ENCODE peak calls at places on chromosomes 7 and 10, in nine cellular contexts. L, G, C, Q, K, V, B, T and U are unnamed samples.

GRCh38 chr7:158394936-158395335 is 192.7 kb downstream of the PTPRN2 start:
- DNase-seq in G (no peak), K (no peak), V (no peak), B (no peak), Q (no peak), T (no peak), L (peak), C (no peak), U (peak)

GRCh38 chr7:95718556-95719410 is 53.6 kb upstream of the DYNC1I1 start:
- DNase-seq in T (no peak), G (peak), B (no peak), K (no peak), Q (no peak), C (peak), L (no peak), V (peak), U (no peak)

GRCh38 chr7:37201003-37201875 is 247.4 kb downstream of the ELMO1 start:
- DNase-seq in Q (no peak), G (peak), B (peak), L (peak), C (peak), T (peak), V (peak), K (peak), U (peak)

GRCh38 chr7:142884285-142884637 is 1.3 kb downstream of the TRPV6 start:
- DNase-seq in C (no peak), L (no peak), B (no peak), G (no peak), K (no peak), T (no peak), V (no peak), Q (no peak), U (no peak)

GRCh38 chr7:68078311-68078710 is 1081.7 kb downstream of the TYW1 start:
- DNase-seq in V (no peak), Q (no peak), G (no peak), L (no peak), K (no peak), B (no peak), T (no peak), C (no peak), U (no peak)

GRCh38 chr10:5297466-5297865 is 67.3 kb upstream of the UCN3 start:
- DNase-seq in Q (no peak), K (peak), C (no peak), G (no peak), L (no peak), V (no peak), B (peak), T (no peak), U (no peak)

GRCh38 chr10:95169522-95169921 is 24.5 kb upstream of the ACSM6 start:
- DNase-seq in B (no peak), T (no peak), K (no peak), V (no peak), Q (no peak), C (no peak), G (no peak), L (no peak), U (no peak)

GRCh38 chr10:73649876-73650536 is 5.8 kb downstream of the SYNPO2L start:
- DNase-seq in T (no peak), K (no peak), V (no peak), B (no peak), C (no peak), Q (no peak), G (no peak), L (no peak), U (no peak)

GRCh38 chr7:128398016-128398840 is 11.6 kb downstream of the IMPDH1 start:
- DNase-seq in L (peak), Q (no peak), C (peak), B (no peak), T (no peak), G (peak), K (peak), V (no peak), U (peak)

GRCh38 chr10:118584181-118584954 is 11.1 kb downstream of the PRLHR start:
- DNase-seq in K (no peak), V (no peak), Q (no peak), L (no peak), G (no peak), B (no peak), C (peak), T (no peak), U (peak)

GRCh38 chr10:58903071-58903470 is 273.4 kb upstream of the PHYHIPL start:
- DNase-seq in C (no peak), T (no peak), K (no peak), G (no peak), B (no peak), L (no peak), Q (no peak), V (no peak), U (no peak)

GRCh38 chr10:32367793-32368453 is 21.0 kb upstream of the EPC1 start:
- DNase-seq in Q (peak), T (peak), C (peak), L (peak), B (peak), V (peak), K (peak), G (peak), U (no peak)

GRCh38 chr7:22074961-22075360 is 129.3 kb upstream of the CDCA7L start:
- DNase-seq in L (no peak), V (no peak), C (no peak), B (no peak), T (no peak), K (no peak), Q (no peak), G (no peak), U (no peak)

GRCh38 chr7:155471728-155472127 is 13.8 kb downstream of the EN2 start:
- DNase-seq in L (no peak), Q (no peak), B (no peak), G (no peak), V (no peak), C (no peak), T (no peak), K (no peak), U (no peak)